ENCODE peak calls at places on chromosomes 11 and 22, in six cellular contexts. One of them, this sample, is unnamed.

GRCh38 chr11:13354335-13354734 is 76.7 kb downstream of the BMAL1 start:
- DNase-seq in T-helper 1 cell: no peak
- DNase-seq in putamen: no peak
- DNase-seq in activated naive CD4-positive, alpha-beta T cell: no peak
- DNase-seq in GM04503: no peak
- DNase-seq in cerebellar nuclear complex: no peak
- DNase-seq in this sample: no peak

GRCh38 chr11:131412061-131412460 is 41.6 kb downstream of the NTM start:
- DNase-seq in cerebellar nuclear complex: no peak
- DNase-seq in putamen: no peak
- DNase-seq in T-helper 1 cell: no peak
- DNase-seq in GM04503: no peak
- DNase-seq in activated naive CD4-positive, alpha-beta T cell: no peak
- DNase-seq in this sample: no peak

GRCh38 chr11:1706634-1707400 is 9.8 kb downstream of the KRTAP5-6 start:
- DNase-seq in activated naive CD4-positive, alpha-beta T cell: no peak
- DNase-seq in putamen: no peak
- DNase-seq in T-helper 1 cell: no peak
- DNase-seq in cerebellar nuclear complex: no peak
- DNase-seq in GM04503: no peak
- DNase-seq in this sample: no peak

GRCh38 chr11:65560555-65561418 is 2.6 kb upstream of the LTBP3 start:
- DNase-seq in cerebellar nuclear complex: no peak
- DNase-seq in T-helper 1 cell: no peak
- DNase-seq in putamen: peak; percentile 51
- DNase-seq in GM04503: no peak
- DNase-seq in activated naive CD4-positive, alpha-beta T cell: no peak
- DNase-seq in this sample: peak; percentile 22

GRCh38 chr22:50019316-50019715 is 6.8 kb upstream of the IL17REL start:
- DNase-seq in activated naive CD4-positive, alpha-beta T cell: no peak
- DNase-seq in GM04503: no peak
- DNase-seq in putamen: no peak
- DNase-seq in cerebellar nuclear complex: no peak
- DNase-seq in T-helper 1 cell: no peak
- DNase-seq in this sample: no peak

GRCh38 chr11:2716376-2717095 is 16.7 kb upstream of the KCNQ1OT1 start:
- DNase-seq in putamen: no peak
- DNase-seq in activated naive CD4-positive, alpha-beta T cell: no peak
- DNase-seq in cerebellar nuclear complex: no peak
- DNase-seq in GM04503: no peak
- DNase-seq in T-helper 1 cell: no peak
- DNase-seq in this sample: no peak

GRCh38 chr11:85182437-85183109 is 444.6 kb downstream of the DLG2 start:
- DNase-seq in putamen: peak; percentile 42
- DNase-seq in activated naive CD4-positive, alpha-beta T cell: no peak
- DNase-seq in cerebellar nuclear complex: no peak
- DNase-seq in GM04503: no peak
- DNase-seq in T-helper 1 cell: no peak
- DNase-seq in this sample: peak; percentile 29

GRCh38 chr11:69499216-69499945 is 17.9 kb downstream of the LINC01488 start:
- DNase-seq in T-helper 1 cell: no peak
- DNase-seq in activated naive CD4-positive, alpha-beta T cell: no peak
- DNase-seq in cerebellar nuclear complex: no peak
- DNase-seq in putamen: no peak
- DNase-seq in GM04503: no peak
- DNase-seq in this sample: no peak

GRCh38 chr11:75589933-75590332 is 27.9 kb downstream of the SERPINH1 start:
- DNase-seq in activated naive CD4-positive, alpha-beta T cell: no peak
- DNase-seq in T-helper 1 cell: no peak
- DNase-seq in putamen: no peak
- DNase-seq in cerebellar nuclear complex: no peak
- DNase-seq in GM04503: no peak
- DNase-seq in this sample: no peak

GRCh38 chr11:135069884-135070283 is 657.8 kb upstream of the B3GAT1 start:
- DNase-seq in putamen: no peak
- DNase-seq in activated naive CD4-positive, alpha-beta T cell: no peak
- DNase-seq in GM04503: no peak
- DNase-seq in T-helper 1 cell: no peak
- DNase-seq in cerebellar nuclear complex: no peak
- DNase-seq in this sample: no peak

GRCh38 chr11:118911880-118912741 is 13.6 kb downstream of the BCL9L start:
- DNase-seq in GM04503: no peak
- DNase-seq in activated naive CD4-positive, alpha-beta T cell: peak; percentile 42
- DNase-seq in T-helper 1 cell: peak; percentile 58
- DNase-seq in putamen: no peak
- DNase-seq in cerebellar nuclear complex: no peak
- DNase-seq in this sample: no peak

GRCh38 chr11:134024420-134025085 is 44.3 kb upstream of the JAM3 start:
- DNase-seq in T-helper 1 cell: no peak
- DNase-seq in putamen: no peak
- DNase-seq in GM04503: no peak
- DNase-seq in cerebellar nuclear complex: no peak
- DNase-seq in activated naive CD4-positive, alpha-beta T cell: no peak
- DNase-seq in this sample: no peak

GRCh38 chr11:102177974-102178631 is 67.9 kb downstream of the YAP1 start:
- DNase-seq in cerebellar nuclear complex: no peak
- DNase-seq in putamen: peak; percentile 7
- DNase-seq in activated naive CD4-positive, alpha-beta T cell: no peak
- DNase-seq in GM04503: peak; percentile 75
- DNase-seq in T-helper 1 cell: no peak
- DNase-seq in this sample: no peak

GRCh38 chr11:76768091-76769047 is 14.8 kb upstream of the TSKU start:
- DNase-seq in activated naive CD4-positive, alpha-beta T cell: no peak
- DNase-seq in T-helper 1 cell: no peak
- DNase-seq in putamen: no peak
- DNase-seq in cerebellar nuclear complex: no peak
- DNase-seq in GM04503: no peak
- DNase-seq in this sample: no peak

GRCh38 chr22:32333769-32334639 is 23.7 kb upstream of the RFPL3 start:
- DNase-seq in GM04503: no peak
- DNase-seq in putamen: no peak
- DNase-seq in activated naive CD4-positive, alpha-beta T cell: no peak
- DNase-seq in T-helper 1 cell: no peak
- DNase-seq in cerebellar nuclear complex: no peak
- DNase-seq in this sample: no peak

GRCh38 chr11:134510171-134510570 is 98.1 kb upstream of the B3GAT1 start:
- DNase-seq in cerebellar nuclear complex: no peak
- DNase-seq in T-helper 1 cell: no peak
- DNase-seq in activated naive CD4-positive, alpha-beta T cell: no peak
- DNase-seq in putamen: no peak
- DNase-seq in GM04503: no peak
- DNase-seq in this sample: no peak

GRCh38 chr11:2374456-2375201 is 2.5 kb upstream of the CD81 start:
- DNase-seq in GM04503: no peak
- DNase-seq in cerebellar nuclear complex: no peak
- DNase-seq in activated naive CD4-positive, alpha-beta T cell: no peak
- DNase-seq in putamen: no peak
- DNase-seq in T-helper 1 cell: no peak
- DNase-seq in this sample: no peak

GRCh38 chr22:46798366-46799057 is 36.1 kb downstream of the TBC1D22A start:
- DNase-seq in activated naive CD4-positive, alpha-beta T cell: peak; percentile 69
- DNase-seq in putamen: peak; percentile 64
- DNase-seq in GM04503: no peak
- DNase-seq in T-helper 1 cell: peak; percentile 46
- DNase-seq in cerebellar nuclear complex: peak; percentile 69
- DNase-seq in this sample: peak; percentile 82

GRCh38 chr11:117833401-117833891 is 8.9 kb upstream of the FXYD2 start:
- DNase-seq in putamen: no peak
- DNase-seq in T-helper 1 cell: no peak
- DNase-seq in cerebellar nuclear complex: no peak
- DNase-seq in activated naive CD4-positive, alpha-beta T cell: no peak
- DNase-seq in GM04503: no peak
- DNase-seq in this sample: no peak

GRCh38 chr11:134514354-134514951 is 102.4 kb upstream of the B3GAT1 start:
- DNase-seq in activated naive CD4-positive, alpha-beta T cell: no peak
- DNase-seq in cerebellar nuclear complex: no peak
- DNase-seq in putamen: no peak
- DNase-seq in T-helper 1 cell: no peak
- DNase-seq in GM04503: no peak
- DNase-seq in this sample: no peak

GRCh38 chr11:102555091-102555490 is 24.5 kb upstream of the MMP7 start:
- DNase-seq in putamen: no peak
- DNase-seq in T-helper 1 cell: no peak
- DNase-seq in cerebellar nuclear complex: no peak
- DNase-seq in GM04503: no peak
- DNase-seq in activated naive CD4-positive, alpha-beta T cell: no peak
- DNase-seq in this sample: no peak

GRCh38 chr22:37655252-37655563 is 3.3 kb upstream of the PDXP start:
- DNase-seq in GM04503: no peak
- DNase-seq in activated naive CD4-positive, alpha-beta T cell: no peak
- DNase-seq in T-helper 1 cell: no peak
- DNase-seq in putamen: no peak
- DNase-seq in cerebellar nuclear complex: no peak
- DNase-seq in this sample: no peak

GRCh38 chr11:68146704-68147474 is 25.7 kb upstream of the CHKA start:
- DNase-seq in GM04503: no peak
- DNase-seq in cerebellar nuclear complex: no peak
- DNase-seq in activated naive CD4-positive, alpha-beta T cell: no peak
- DNase-seq in T-helper 1 cell: no peak
- DNase-seq in putamen: peak; percentile 30
- DNase-seq in this sample: peak; percentile 32

GRCh38 chr11:2357246-2357645 is 19.9 kb upstream of the CD81 start:
- DNase-seq in cerebellar nuclear complex: no peak
- DNase-seq in activated naive CD4-positive, alpha-beta T cell: no peak
- DNase-seq in T-helper 1 cell: no peak
- DNase-seq in putamen: no peak
- DNase-seq in GM04503: no peak
- DNase-seq in this sample: no peak

GRCh38 chr11:44484211-44484610 is 81.3 kb upstream of the CD82 start:
- DNase-seq in T-helper 1 cell: no peak
- DNase-seq in GM04503: no peak
- DNase-seq in activated naive CD4-positive, alpha-beta T cell: no peak
- DNase-seq in cerebellar nuclear complex: no peak
- DNase-seq in putamen: no peak
- DNase-seq in this sample: no peak

GRCh38 chr11:33542921-33543320 is 157.7 kb downstream of the C11orf91 start:
- DNase-seq in GM04503: no peak
- DNase-seq in putamen: peak; percentile 38
- DNase-seq in activated naive CD4-positive, alpha-beta T cell: peak; percentile 4
- DNase-seq in T-helper 1 cell: no peak
- DNase-seq in cerebellar nuclear complex: no peak
- DNase-seq in this sample: peak; percentile 38

GRCh38 chr22:30777589-30777988 is 82.9 kb downstream of the OSBP2 start:
- DNase-seq in GM04503: no peak
- DNase-seq in cerebellar nuclear complex: no peak
- DNase-seq in T-helper 1 cell: no peak
- DNase-seq in putamen: no peak
- DNase-seq in activated naive CD4-positive, alpha-beta T cell: no peak
- DNase-seq in this sample: no peak

GRCh38 chr22:44735518-44736428 is 16.6 kb upstream of the ARHGAP8 start:
- DNase-seq in cerebellar nuclear complex: no peak
- DNase-seq in putamen: peak; percentile 25
- DNase-seq in activated naive CD4-positive, alpha-beta T cell: peak; percentile 84
- DNase-seq in GM04503: no peak
- DNase-seq in T-helper 1 cell: peak; percentile 71
- DNase-seq in this sample: peak; percentile 43

GRCh38 chr22:19138217-19139000 is 6.0 kb downstream of the ESS2 start:
- DNase-seq in T-helper 1 cell: no peak
- DNase-seq in putamen: no peak
- DNase-seq in activated naive CD4-positive, alpha-beta T cell: no peak
- DNase-seq in GM04503: no peak
- DNase-seq in cerebellar nuclear complex: no peak
- DNase-seq in this sample: no peak

This sample was measured in midbrain.